ENCODE peak calls at places on chromosomes 12 and 14, in nine cellular contexts. O, R, B, H, N, M, C, U and T are unnamed samples.
A peak's percentile ranks its signal among the peaks of the same experiment; 100 is the strongest.

GRCh38 chr12:98198261-98198982 is 317.0 kb upstream of the TMPO start:
- DNase-seq in O (no peak), R (peak; percentile 2), B (no peak), H (peak; percentile 20), N (no peak), M (peak; percentile 11), C (no peak), U (no peak), T (no peak)

GRCh38 chr12:100877776-100878175 is 83.2 kb downstream of the ANO4 start:
- DNase-seq in O (no peak), R (no peak), B (no peak), H (no peak), N (no peak), M (no peak), C (no peak), U (no peak), T (no peak)

GRCh38 chr12:131565256-131566005 is 145.5 kb upstream of the SFSWAP start:
- DNase-seq in O (no peak), R (no peak), B (no peak), H (no peak), N (no peak), M (no peak), C (no peak), U (no peak), T (no peak)

GRCh38 chr12:114668151-114668891 is 15.7 kb downstream of the TBX3 start:
- DNase-seq in O (no peak), R (peak; percentile 98), B (no peak), H (peak; percentile 86), N (peak; percentile 61), M (no peak), C (peak; percentile 79), U (peak; percentile 84), T (peak; percentile 88)

GRCh38 chr14:60311417-60311816 is 62.4 kb downstream of the PPM1A start:
- DNase-seq in O (no peak), R (peak; percentile 41), B (peak; percentile 65), H (peak; percentile 52), N (no peak), M (no peak), C (peak; percentile 40), U (peak; percentile 47), T (no peak)

GRCh38 chr12:12718853-12719252 is 1.7 kb downstream of the CDKN1B start:
- DNase-seq in O (no peak), R (peak; percentile 10), B (no peak), H (peak; percentile 33), N (no peak), M (peak; percentile 58), C (no peak), U (peak; percentile 54), T (peak; percentile 39)

GRCh38 chr14:65142429-65142828 is 40.1 kb upstream of the MAX start:
- DNase-seq in O (no peak), R (no peak), B (no peak), H (no peak), N (no peak), M (no peak), C (no peak), U (no peak), T (no peak)

GRCh38 chr14:23861666-23862065 is 91.9 kb upstream of the DHRS4 start:
- DNase-seq in O (no peak), R (no peak), B (no peak), H (no peak), N (no peak), M (no peak), C (no peak), U (no peak), T (no peak)

GRCh38 chr14:69580009-69580577 is 5.4 kb upstream of the CCDC177 start:
- DNase-seq in O (no peak), R (peak; percentile 78), B (no peak), H (peak; percentile 71), N (peak; percentile 37), M (peak; percentile 57), C (peak; percentile 88), U (peak; percentile 99), T (peak; percentile 59)

GRCh38 chr12:117284160-117284559 is 77.3 kb downstream of the NOS1 start:
- DNase-seq in O (no peak), R (no peak), B (no peak), H (no peak), N (no peak), M (no peak), C (no peak), U (no peak), T (no peak)

GRCh38 chr14:32366256-32366655 is 37.2 kb downstream of the AKAP6 start:
- DNase-seq in O (no peak), R (peak; percentile 4), B (peak; percentile 30), H (peak; percentile 86), N (no peak), M (no peak), C (peak; percentile 40), U (peak; percentile 31), T (peak; percentile 59)

GRCh38 chr12:41368006-41368405 is 179.9 kb downstream of the PDZRN4 start:
- DNase-seq in O (no peak), R (peak; percentile 28), B (no peak), H (no peak), N (peak; percentile 7), M (peak; percentile 54), C (peak; percentile 0), U (no peak), T (no peak)

GRCh38 chr12:1518763-1519516 is 75.4 kb downstream of the FBXL14 start:
- DNase-seq in O (no peak), R (peak; percentile 87), B (peak; percentile 39), H (peak; percentile 91), N (peak; percentile 32), M (no peak), C (peak; percentile 74), U (peak; percentile 70), T (peak; percentile 89)

GRCh38 chr14:61280526-61281185 is 482 bp downstream of the TMEM30B start:
- DNase-seq in O (peak; percentile 79), R (peak; percentile 84), B (no peak), H (peak; percentile 38), N (no peak), M (no peak), C (peak; percentile 16), U (peak; percentile 54), T (no peak)

GRCh38 chr12:106227641-106228319 is 20.0 kb downstream of the CKAP4 start:
- DNase-seq in O (peak; percentile 77), R (peak; percentile 65), B (no peak), H (no peak), N (no peak), M (no peak), C (peak; percentile 52), U (peak; percentile 28), T (no peak)

GRCh38 chr14:61610900-61611299 is 84.4 kb upstream of the HIF1A start:
- DNase-seq in O (no peak), R (no peak), B (no peak), H (no peak), N (no peak), M (no peak), C (no peak), U (no peak), T (no peak)

GRCh38 chr14:47919994-47920393 is 244.6 kb upstream of the MDGA2 start:
- DNase-seq in O (no peak), R (no peak), B (no peak), H (no peak), N (no peak), M (no peak), C (no peak), U (no peak), T (no peak)

GRCh38 chr14:37172936-37173613 is 669 bp upstream of the SLC25A21 start:
- DNase-seq in O (no peak), R (peak; percentile 10), B (no peak), H (no peak), N (no peak), M (no peak), C (no peak), U (no peak), T (no peak)

GRCh38 chr14:71094722-71095121 is 187.5 kb downstream of the PCNX1 start:
- DNase-seq in O (no peak), R (no peak), B (no peak), H (no peak), N (no peak), M (no peak), C (no peak), U (no peak), T (no peak)

DNA sequence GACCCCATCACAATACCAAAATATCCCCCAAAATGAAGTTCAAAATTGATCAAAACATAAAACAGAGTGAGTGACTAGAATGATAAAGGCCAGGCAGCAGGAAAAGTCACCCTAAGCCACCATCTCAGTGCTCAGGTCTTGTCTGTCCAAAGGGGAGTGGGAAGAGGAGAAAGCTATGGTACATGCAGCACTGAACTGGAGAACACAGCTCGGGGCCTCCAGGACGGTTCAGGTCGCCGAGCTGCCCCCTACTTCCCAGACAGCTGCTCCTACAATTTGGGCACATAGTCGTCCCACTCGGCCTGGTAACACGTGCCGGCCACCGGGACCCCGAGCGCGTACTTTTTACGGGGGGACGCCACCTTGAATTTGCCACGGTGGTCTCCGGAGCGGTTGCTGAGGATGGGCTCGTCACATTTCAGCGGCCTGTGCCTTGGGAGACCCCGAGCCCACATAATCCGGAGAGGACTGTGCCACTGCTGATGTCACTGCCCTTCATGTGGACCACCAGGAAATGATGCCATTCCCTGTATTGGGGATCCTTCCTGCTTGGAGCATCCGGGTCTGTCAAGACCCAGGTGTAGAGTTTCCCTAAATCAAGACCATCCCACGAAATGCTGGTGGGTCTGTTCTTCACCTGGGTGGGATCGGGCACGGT is 31.6 kb downstream of the AK7 start:
- DNase-seq in O (no peak), R (no peak), B (no peak), H (no peak), N (no peak), M (no peak), C (no peak), U (no peak), T (no peak)
- H3K4me3 ChIP-seq in O (peak overlapping the region; percentile 35), R (peak overlapping the region; percentile 71), B (peak overlapping the region; percentile 39), H (peak overlapping the region; percentile 24), N (no peak overlapping the region), M (no peak overlapping the region), C (peak overlapping the region; percentile 49), U (no peak overlapping the region), T (no peak overlapping the region)

DNA sequence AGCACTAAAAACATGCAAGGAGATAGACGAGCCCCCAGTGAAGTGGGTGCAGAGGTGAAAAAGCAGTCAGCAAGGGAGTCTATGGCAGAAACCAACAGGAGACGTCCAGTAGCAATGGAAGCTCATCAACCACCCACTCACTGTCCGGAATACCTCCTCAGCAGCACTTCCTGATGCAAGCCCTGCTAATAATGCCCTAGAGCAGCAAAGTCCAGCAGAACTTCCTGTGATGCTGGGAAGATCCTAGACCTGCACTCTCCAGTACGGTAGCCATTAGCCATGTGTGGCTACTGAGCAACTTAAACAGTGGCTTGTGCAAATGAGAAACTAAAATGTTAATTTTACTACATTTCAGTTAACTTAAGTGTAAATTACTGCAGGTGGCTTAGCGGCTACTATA is 11.0 kb downstream of the SERPINA9 start:
- DNase-seq in O (no peak), R (no peak), B (no peak), H (no peak), N (no peak), M (no peak), C (no peak), U (no peak), T (no peak)
- H3K4me3 ChIP-seq in O (no peak overlapping the region), R (no peak overlapping the region), B (no peak overlapping the region), H (no peak overlapping the region), N (no peak overlapping the region), M (no peak overlapping the region), C (no peak overlapping the region), U (no peak overlapping the region), T (no peak overlapping the region)

GRCh38 chr12:104048162-104048561 is 1.8 kb downstream of the GLT8D2 start:
- DNase-seq in O (no peak), R (no peak), B (no peak), H (no peak), N (no peak), M (no peak), C (no peak), U (no peak), T (no peak)
- H3K4me3 ChIP-seq in O (no peak overlapping the region), R (no peak overlapping the region), B (no peak overlapping the region), H (peak overlapping the region; percentile 64), N (no peak overlapping the region), M (no peak overlapping the region), C (peak overlapping the region; percentile 73), U (peak overlapping the region; percentile 71), T (no peak overlapping the region)

GRCh38 chr12:53096089-53096741 is 1.3 kb upstream of the IGFBP6 start:
- DNase-seq in O (no peak), R (peak; percentile 19), B (no peak), H (peak; percentile 23), N (no peak), M (no peak), C (peak; percentile 92), U (peak; percentile 79), T (peak; percentile 29)
- H3K4me3 ChIP-seq in O (no peak overlapping the region), R (no peak overlapping the region), B (peak overlapping the region; percentile 52), H (peak overlapping the region; percentile 59), N (peak overlapping the region; percentile 58), M (no peak overlapping the region), C (peak overlapping the region; percentile 64), U (peak overlapping the region; percentile 84), T (no peak overlapping the region)